ENCODE peak calls at places on chromosomes 6 and 20, in eight cellular contexts. N is brain microvascular endothelial cell, G is left lung, S is psoas muscle, X is left ventricle myocardium inferior, Q is OCI-LY7, I is hepatocyte, H is Peyer's patch. K is an unnamed sample.

GRCh38 chr6:20197251-20197650 is 15.0 kb downstream of the MBOAT1 start:
- DNase-seq in G (no peak), H (no peak), Q (no peak), N (no peak), I (no peak), X (no peak), S (no peak), K (no peak)

GRCh38 chr6:15575357-15576037 is 87.3 kb downstream of the DTNBP1 start:
- DNase-seq in X (no peak), Q (no peak), I (no peak), H (no peak), N (no peak), S (no peak), G (no peak), K (no peak)

GRCh38 chr6:1708141-1708540 is 98.4 kb downstream of the FOXC1 start:
- DNase-seq in Q (no peak), G (no peak), X (no peak), N (no peak), I (no peak), H (no peak), S (no peak), K (no peak)

GRCh38 chr20:61684136-61684535 is 381.5 kb downstream of the TAF4 start:
- DNase-seq in N (no peak), H (no peak), Q (no peak), G (no peak), X (no peak), I (no peak), S (no peak), K (no peak)

GRCh38 chr6:31836676-31837611 is 9.4 kb downstream of the HSPA1B start:
- DNase-seq in X (no peak), N (no peak), Q (peak), G (no peak), I (peak), H (no peak), S (no peak), K (no peak)

GRCh38 chr20:47300071-47300470 is 56.4 kb downstream of the ZMYND8 start:
- DNase-seq in I (no peak), N (peak), S (no peak), H (no peak), Q (no peak), G (no peak), X (no peak), K (no peak)

GRCh38 chr20:31594002-31594557 is 11.0 kb upstream of the ID1 start:
- DNase-seq in G (no peak), X (no peak), N (no peak), I (peak), H (no peak), S (no peak), Q (no peak), K (no peak)

GRCh38 chr6:139580592-139581484 is 206.4 kb upstream of the CITED2 start:
- DNase-seq in G (no peak), S (no peak), Q (no peak), H (no peak), N (no peak), X (no peak), I (no peak), K (no peak)

GRCh38 chr6:1190361-1190760 is 121.5 kb upstream of the FOXQ1 start:
- DNase-seq in G (no peak), I (peak), H (no peak), X (no peak), N (peak), S (no peak), Q (no peak), K (no peak)

GRCh38 chr6:168132531-168133184 is 53.6 kb upstream of the FRMD1 start:
- DNase-seq in G (no peak), S (peak), Q (no peak), I (peak), H (no peak), N (peak), X (peak), K (no peak)

GRCh38 chr6:51753635-51754034 is 333.8 kb downstream of the PKHD1 start:
- DNase-seq in N (no peak), H (no peak), S (no peak), G (no peak), I (peak), X (peak), Q (peak), K (no peak)

GRCh38 chr20:41169184-41169690 is 31.9 kb downstream of the PLCG1 start:
- DNase-seq in X (no peak), H (no peak), I (no peak), Q (no peak), G (no peak), N (no peak), S (no peak), K (no peak)

GRCh38 chr6:149217466-149217888 is 100.0 kb upstream of the TAB2 start:
- DNase-seq in I (no peak), H (no peak), S (no peak), N (no peak), G (no peak), X (no peak), Q (peak), K (no peak)

GRCh38 chr6:20001286-20001685 is 164.1 kb downstream of the ID4 start:
- DNase-seq in X (no peak), G (no peak), Q (no peak), N (no peak), S (no peak), H (no peak), I (no peak), K (no peak)

GRCh38 chr6:18171861-18172260 is 16.6 kb downstream of the KDM1B start:
- DNase-seq in X (no peak), N (no peak), H (no peak), Q (no peak), I (no peak), G (no peak), S (no peak), K (no peak)

GRCh38 chr20:11919046-11919445 is 1.4 kb downstream of the BTBD3 start:
- DNase-seq in G (no peak), S (no peak), N (no peak), X (peak), I (peak), Q (no peak), H (no peak), K (no peak)

GRCh38 chr20:59144179-59144830 is 19.3 kb upstream of the ZNF831 start:
- DNase-seq in Q (no peak), G (no peak), N (no peak), H (no peak), I (no peak), X (no peak), S (no peak), K (peak)

GRCh38 chr6:97187951-97188350 is 95.1 kb downstream of the MMS22L start:
- DNase-seq in X (no peak), H (no peak), N (no peak), Q (no peak), S (no peak), G (no peak), I (no peak), K (no peak)

GRCh38 chr20:33561981-33562601 is 72.2 kb downstream of the CBFA2T2 start:
- DNase-seq in I (peak), G (peak), H (no peak), X (peak), Q (peak), S (peak), N (peak), K (no peak)

GRCh38 chr6:7271205-7271534 is 41.8 kb downstream of the SSR1 start:
- DNase-seq in Q (no peak), S (no peak), I (no peak), H (no peak), X (no peak), N (no peak), G (peak), K (no peak)

GRCh38 chr6:7215140-7215539 is 97.9 kb downstream of the SSR1 start:
- DNase-seq in H (no peak), S (no peak), I (no peak), X (no peak), N (peak), G (no peak), Q (no peak), K (no peak)

GRCh38 chr20:40781340-40781916 is 92.4 kb upstream of the MAFB start:
- DNase-seq in Q (no peak), X (no peak), N (no peak), H (no peak), G (no peak), I (no peak), S (no peak), K (no peak)

GRCh38 chr6:45586216-45587171 is 208.8 kb upstream of the SUPT3H start:
- DNase-seq in Q (peak), N (no peak), X (no peak), G (no peak), I (no peak), H (peak), S (no peak), K (peak)

GRCh38 chr6:97626586-97627441 is 343.8 kb upstream of the MMS22L start:
- DNase-seq in G (no peak), H (no peak), N (peak), I (peak), Q (peak), S (no peak), X (no peak), K (no peak)

GRCh38 chr20:38460040-38460623 is 12.5 kb upstream of the RALGAPB start:
- DNase-seq in H (no peak), G (no peak), I (peak), N (peak), S (no peak), Q (no peak), X (no peak), K (no peak)

GRCh38 chr6:76681781-76682180 is 609.3 kb upstream of the IMPG1 start:
- DNase-seq in S (no peak), X (no peak), Q (no peak), I (no peak), G (no peak), H (no peak), N (peak), K (no peak)

GRCh38 chr6:22737331-22737730 is 168.0 kb downstream of the HDGFL1 start:
- DNase-seq in I (peak), H (no peak), Q (no peak), G (peak), X (no peak), N (peak), S (peak), K (no peak)

GRCh38 chr20:3093861-3094361 is 9.4 kb upstream of the AVP start:
- DNase-seq in Q (no peak), H (no peak), G (no peak), N (no peak), S (no peak), X (no peak), I (no peak), K (peak)

DNA sequence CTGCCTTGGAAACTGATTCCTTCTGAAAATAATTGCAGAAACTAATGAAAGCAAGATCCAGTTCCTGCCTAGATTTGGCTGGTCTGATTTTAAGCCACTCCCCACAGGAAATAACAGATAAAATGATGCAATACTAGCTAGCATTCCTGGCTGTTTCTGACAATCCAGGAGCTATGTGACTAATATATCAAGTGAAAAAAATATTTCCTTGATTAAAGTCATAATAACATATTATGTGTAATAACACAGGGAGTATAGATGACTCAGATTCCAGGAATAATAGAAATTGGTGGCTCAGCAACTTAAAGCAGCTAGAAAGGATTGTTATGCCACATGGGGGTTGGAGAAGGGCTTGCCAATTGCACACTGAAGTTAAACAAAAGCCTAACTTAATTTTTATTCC is 182.7 kb upstream of the SALL4 start:
- DNase-seq in H (no peak), G (no peak), X (no peak), S (no peak), I (peak), Q (no peak), N (peak), K (no peak)
- H3K4me3 ChIP-seq in H (no peak), G (no peak), X (no peak), S (no peak), I (no peak), Q (no peak), N (no peak), K (no peak)

GRCh38 chr6:138105880-138106664 is 1.1 kb downstream of the PERP start:
- DNase-seq in X (no peak), I (peak), H (no peak), N (no peak), G (no peak), Q (no peak), S (no peak), K (no peak)

GRCh38 chr6:138105446-138105845 is 1.8 kb downstream of the PERP start:
- DNase-seq in X (no peak), G (no peak), Q (no peak), N (no peak), S (no peak), H (no peak), I (peak), K (no peak)

GRCh38 chr6:138106665-138107077 is 548 bp downstream of the PERP start:
- DNase-seq in Q (no peak), S (no peak), X (no peak), G (no peak), N (no peak), I (no peak), H (no peak), K (no peak)

GRCh38 chr6:138107752-138108592 is 753 bp upstream of the PERP start:
- DNase-seq in X (no peak), N (no peak), S (no peak), H (peak), G (peak), Q (no peak), I (peak), K (peak)

GRCh38 chr6:138107078-138107751 is at the start of gene PERP:
- DNase-seq in G (peak), H (peak), S (peak), I (peak), N (peak), X (peak), Q (no peak), K (peak)
- H3K27ac ChIP-seq in G (peak), H (peak), S (no peak), I (peak), N (peak), X (peak), Q (no peak), K (no peak)

GRCh38 chr6:169323221-169323620 is 69.6 kb upstream of the THBS2 start:
- DNase-seq in G (no peak), H (no peak), N (no peak), Q (no peak), S (no peak), X (no peak), I (no peak), K (no peak)

GRCh38 chr6:169324086-169324485 is 70.4 kb upstream of the THBS2 start:
- DNase-seq in I (no peak), Q (no peak), G (no peak), X (no peak), H (no peak), N (no peak), S (no peak), K (no peak)

GRCh38 chr6:169324661-169325459 is 71.2 kb upstream of the THBS2 start:
- DNase-seq in G (no peak), Q (no peak), N (no peak), X (no peak), I (no peak), S (no peak), H (no peak), K (no peak)

GRCh38 chr6:169328112-169328801 is 74.6 kb upstream of the THBS2 start:
- DNase-seq in I (peak), X (no peak), G (no peak), S (peak), Q (no peak), N (peak), H (no peak), K (no peak)

GRCh38 chr6:169326067-169326799 is 72.6 kb upstream of the THBS2 start:
- DNase-seq in G (no peak), H (no peak), S (no peak), I (peak), X (no peak), Q (no peak), N (peak), K (no peak)
- TF ChIP-seq CTCF in G (no peak), H (no peak), S (no peak), I (peak), X (peak), Q (peak), N (peak), K (no peak)

GRCh38 chr6:57072108-57072507 is 17.9 kb upstream of the ZNF451 start:
- DNase-seq in X (no peak), I (no peak), Q (no peak), G (no peak), S (no peak), N (no peak), H (no peak), K (no peak)
- H3K4me3 ChIP-seq in X (no peak), I (no peak), Q (no peak), G (no peak), S (no peak), N (no peak), H (no peak), K (no peak)

GRCh38 chr6:164336455-164336854 is 921.9 kb downstream of the QKI start:
- DNase-seq in G (no peak), N (no peak), I (no peak), Q (no peak), X (no peak), H (no peak), S (no peak), K (no peak)
- H3K27ac ChIP-seq in G (no peak), N (no peak), I (no peak), Q (no peak), X (no peak), H (no peak), S (no peak), K (no peak)

GRCh38 chr6:158663465-158664167 is 13.8 kb downstream of the SYTL3 start:
- DNase-seq in X (no peak), Q (no peak), H (no peak), S (no peak), G (no peak), I (no peak), N (no peak), K (no peak)

GRCh38 chr6:158662607-158663464 is 13.0 kb downstream of the SYTL3 start:
- DNase-seq in N (no peak), I (no peak), S (peak), H (no peak), Q (no peak), G (no peak), X (no peak), K (no peak)

GRCh38 chr6:158665332-158665731 is 15.5 kb downstream of the SYTL3 start:
- DNase-seq in G (no peak), Q (no peak), I (no peak), X (no peak), N (no peak), S (no peak), H (no peak), K (no peak)

GRCh38 chr6:158660331-158660730 is 10.5 kb downstream of the SYTL3 start:
- DNase-seq in I (peak), G (no peak), S (no peak), H (peak), Q (peak), N (no peak), X (no peak), K (peak)

GRCh38 chr6:158661156-158661555 is 11.3 kb downstream of the SYTL3 start:
- DNase-seq in Q (no peak), H (no peak), I (no peak), N (no peak), S (no peak), X (no peak), G (no peak), K (no peak)
- TF ChIP-seq CTCF in Q (no peak), H (no peak), I (no peak), N (no peak), S (no peak), X (no peak), G (no peak), K (no peak)

DNA sequence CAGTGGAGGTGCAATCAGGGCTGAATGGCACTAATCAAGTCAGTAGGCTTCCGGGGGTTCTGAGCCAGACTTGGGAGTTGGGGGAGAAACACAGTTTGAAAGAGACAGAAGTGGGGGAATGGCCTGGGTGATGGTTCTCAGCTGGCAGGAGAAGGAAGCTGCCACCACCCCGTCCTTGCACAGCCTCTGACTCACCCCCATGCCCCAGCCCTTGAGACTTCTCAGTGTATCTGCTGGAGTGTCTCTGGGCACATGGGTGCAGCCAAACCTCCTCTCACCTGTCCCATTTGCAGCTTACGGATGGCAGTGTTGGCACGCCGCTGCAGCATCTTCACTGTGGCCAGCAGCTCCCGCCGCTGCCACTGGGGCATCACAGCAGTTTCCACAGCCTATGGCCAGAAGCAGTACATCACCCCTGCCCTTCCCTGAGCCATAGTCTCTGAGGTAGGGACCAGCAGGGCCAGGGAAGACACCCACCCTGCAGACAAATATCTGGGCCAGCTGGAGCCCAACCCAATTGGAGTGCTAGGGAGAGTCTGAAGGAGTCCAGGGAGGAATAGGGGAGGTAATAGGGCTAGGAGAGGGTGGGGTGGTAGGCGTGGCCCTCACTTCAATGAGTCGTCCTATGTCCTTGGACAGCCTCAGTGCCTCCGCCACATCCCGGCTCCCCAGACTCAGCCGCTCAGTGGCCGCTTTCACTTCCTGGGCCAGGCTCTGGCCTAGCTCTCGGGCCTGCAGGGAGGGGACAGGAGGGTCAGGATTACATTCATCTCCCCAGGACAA is 11.2 kb downstream of the AARS2 start:
- DNase-seq in G (no peak), H (no peak), N (no peak), X (no peak), Q (no peak), I (no peak), S (no peak), K (no peak)
- H3K4me3 ChIP-seq in G (no peak), H (no peak), N (no peak), X (no peak), Q (no peak), I (no peak), S (no peak), K (no peak)

DNA sequence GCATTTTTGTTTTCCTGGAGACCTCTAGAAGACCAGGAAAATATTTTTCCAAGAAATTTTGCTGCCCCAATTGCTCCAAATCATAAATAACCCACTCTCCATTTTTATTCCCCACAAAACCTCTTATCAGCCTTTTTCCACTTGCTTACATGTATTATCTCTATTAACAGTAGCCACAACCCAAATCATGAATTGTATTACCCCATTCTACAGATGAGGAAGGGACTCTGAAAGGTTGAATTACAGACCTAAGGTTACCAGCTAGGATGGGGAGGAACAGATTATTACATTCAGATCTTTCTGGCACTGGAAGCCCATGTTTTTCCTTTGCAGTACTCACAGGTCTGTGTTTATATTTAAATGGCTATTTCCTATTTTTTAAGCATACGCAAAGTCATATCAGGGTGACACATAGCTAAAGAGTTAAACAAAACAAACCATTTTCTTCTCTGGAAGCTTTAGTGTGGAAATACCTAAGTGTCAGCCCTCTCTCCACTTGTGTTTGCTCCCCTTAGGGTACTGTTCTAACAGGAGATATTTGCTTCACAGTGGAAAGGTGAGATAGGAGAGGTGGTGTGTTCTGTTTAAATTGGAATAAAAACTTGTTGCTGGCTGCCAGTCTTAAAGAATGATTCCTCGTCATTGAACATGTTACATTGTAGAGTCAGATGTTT is 18.7 kb downstream of the PHACTR2 start:
- DNase-seq in S (no peak), G (no peak), H (no peak), I (no peak), N (no peak), Q (no peak), X (no peak), K (no peak)
- H3K27ac ChIP-seq in S (peak), G (peak), H (no peak), I (peak), N (peak), Q (no peak), X (peak), K (no peak)